ENCODE peak calls at places on chromosomes 12 and 14, in four cellular contexts. One of them, this sample, is unnamed.

GRCh38 chr12:68468036-68468435 is 135.9 kb upstream of the MDM1 start:
- DNase-seq in esophagus muscularis mucosa: no peak
- DNase-seq in lower lobe of right lung: no peak
- DNase-seq in CD8-positive, alpha-beta T cell: no peak
- DNase-seq in this sample: no peak

GRCh38 chr14:35365130-35366047 is 39.2 kb downstream of the NFKBIA start:
- DNase-seq in esophagus muscularis mucosa: peak
- DNase-seq in lower lobe of right lung: peak
- DNase-seq in CD8-positive, alpha-beta T cell: peak
- DNase-seq in this sample: no peak

GRCh38 chr12:111570090-111570961 is 28.8 kb downstream of the ATXN2 start:
- DNase-seq in esophagus muscularis mucosa: no peak
- DNase-seq in lower lobe of right lung: no peak
- DNase-seq in CD8-positive, alpha-beta T cell: no peak
- DNase-seq in this sample: no peak

GRCh38 chr14:76918176-76918750 is 92.1 kb downstream of the LRRC74A start:
- DNase-seq in esophagus muscularis mucosa: peak
- DNase-seq in lower lobe of right lung: peak
- DNase-seq in CD8-positive, alpha-beta T cell: no peak
- DNase-seq in this sample: no peak

GRCh38 chr12:118055144-118055557 is 5.8 kb downstream of the WSB2 start:
- DNase-seq in esophagus muscularis mucosa: no peak
- DNase-seq in lower lobe of right lung: peak
- DNase-seq in CD8-positive, alpha-beta T cell: peak
- DNase-seq in this sample: no peak

GRCh38 chr12:11798856-11799530 is 149.5 kb downstream of the ETV6 start:
- DNase-seq in esophagus muscularis mucosa: no peak
- DNase-seq in lower lobe of right lung: no peak
- DNase-seq in CD8-positive, alpha-beta T cell: no peak
- DNase-seq in this sample: no peak

GRCh38 chr12:38934696-38935095 is 29.3 kb upstream of the CPNE8 start:
- DNase-seq in esophagus muscularis mucosa: no peak
- DNase-seq in lower lobe of right lung: no peak
- DNase-seq in CD8-positive, alpha-beta T cell: no peak
- DNase-seq in this sample: no peak

GRCh38 chr14:101813171-101813759 is 51.8 kb downstream of the PPP2R5C start:
- DNase-seq in esophagus muscularis mucosa: no peak
- DNase-seq in lower lobe of right lung: no peak
- DNase-seq in CD8-positive, alpha-beta T cell: no peak
- DNase-seq in this sample: no peak

GRCh38 chr14:35374273-35374681 is 30.3 kb downstream of the NFKBIA start:
- DNase-seq in esophagus muscularis mucosa: no peak
- DNase-seq in lower lobe of right lung: peak
- DNase-seq in CD8-positive, alpha-beta T cell: no peak
- DNase-seq in this sample: peak

GRCh38 chr12:30829876-30830275 is 75.1 kb upstream of the CAPRIN2 start:
- DNase-seq in esophagus muscularis mucosa: peak
- DNase-seq in lower lobe of right lung: no peak
- DNase-seq in CD8-positive, alpha-beta T cell: no peak
- DNase-seq in this sample: no peak

GRCh38 chr12:123937707-123938600 is 34.7 kb downstream of the CCDC92 start:
- DNase-seq in esophagus muscularis mucosa: no peak
- DNase-seq in lower lobe of right lung: no peak
- DNase-seq in CD8-positive, alpha-beta T cell: peak
- DNase-seq in this sample: no peak

GRCh38 chr12:1117371-1117770 is 126.3 kb downstream of the ERC1 start:
- DNase-seq in esophagus muscularis mucosa: no peak
- DNase-seq in lower lobe of right lung: no peak
- DNase-seq in CD8-positive, alpha-beta T cell: no peak
- DNase-seq in this sample: no peak

GRCh38 chr12:23626791-23627190 is 322.7 kb downstream of the SOX5 start:
- DNase-seq in esophagus muscularis mucosa: no peak
- DNase-seq in lower lobe of right lung: no peak
- DNase-seq in CD8-positive, alpha-beta T cell: no peak
- DNase-seq in this sample: no peak

GRCh38 chr14:20427231-20428009 is 8.5 kb downstream of the KLHL33 start:
- DNase-seq in esophagus muscularis mucosa: no peak
- DNase-seq in lower lobe of right lung: no peak
- DNase-seq in CD8-positive, alpha-beta T cell: no peak
- DNase-seq in this sample: no peak
- H3K4me3 ChIP-seq in esophagus muscularis mucosa: no peak
- H3K4me3 ChIP-seq in lower lobe of right lung: no peak
- H3K4me3 ChIP-seq in CD8-positive, alpha-beta T cell: no peak
- H3K4me3 ChIP-seq in this sample: no peak

GRCh38 chr14:33931439-33931838 is 19.4 kb downstream of the EGLN3 start:
- DNase-seq in esophagus muscularis mucosa: no peak
- DNase-seq in lower lobe of right lung: no peak
- DNase-seq in CD8-positive, alpha-beta T cell: no peak
- DNase-seq in this sample: no peak
- H3K4me3 ChIP-seq in esophagus muscularis mucosa: no peak
- H3K4me3 ChIP-seq in lower lobe of right lung: no peak
- H3K4me3 ChIP-seq in CD8-positive, alpha-beta T cell: no peak
- H3K4me3 ChIP-seq in this sample: no peak

GRCh38 chr14:93030761-93031160 is 85.0 kb downstream of the ITPK1 start:
- DNase-seq in esophagus muscularis mucosa: no peak
- DNase-seq in lower lobe of right lung: no peak
- DNase-seq in CD8-positive, alpha-beta T cell: no peak
- DNase-seq in this sample: no peak

GRCh38 chr14:93029417-93029816 is 86.3 kb downstream of the ITPK1 start:
- DNase-seq in esophagus muscularis mucosa: no peak
- DNase-seq in lower lobe of right lung: no peak
- DNase-seq in CD8-positive, alpha-beta T cell: no peak
- DNase-seq in this sample: no peak

GRCh38 chr14:93029911-93030555 is 85.7 kb downstream of the ITPK1 start:
- DNase-seq in esophagus muscularis mucosa: no peak
- DNase-seq in lower lobe of right lung: no peak
- DNase-seq in CD8-positive, alpha-beta T cell: no peak
- DNase-seq in this sample: no peak

GRCh38 chr14:93028724-93029076 is 87.0 kb downstream of the ITPK1 start:
- DNase-seq in esophagus muscularis mucosa: no peak
- DNase-seq in lower lobe of right lung: no peak
- DNase-seq in CD8-positive, alpha-beta T cell: no peak
- DNase-seq in this sample: no peak

DNA sequence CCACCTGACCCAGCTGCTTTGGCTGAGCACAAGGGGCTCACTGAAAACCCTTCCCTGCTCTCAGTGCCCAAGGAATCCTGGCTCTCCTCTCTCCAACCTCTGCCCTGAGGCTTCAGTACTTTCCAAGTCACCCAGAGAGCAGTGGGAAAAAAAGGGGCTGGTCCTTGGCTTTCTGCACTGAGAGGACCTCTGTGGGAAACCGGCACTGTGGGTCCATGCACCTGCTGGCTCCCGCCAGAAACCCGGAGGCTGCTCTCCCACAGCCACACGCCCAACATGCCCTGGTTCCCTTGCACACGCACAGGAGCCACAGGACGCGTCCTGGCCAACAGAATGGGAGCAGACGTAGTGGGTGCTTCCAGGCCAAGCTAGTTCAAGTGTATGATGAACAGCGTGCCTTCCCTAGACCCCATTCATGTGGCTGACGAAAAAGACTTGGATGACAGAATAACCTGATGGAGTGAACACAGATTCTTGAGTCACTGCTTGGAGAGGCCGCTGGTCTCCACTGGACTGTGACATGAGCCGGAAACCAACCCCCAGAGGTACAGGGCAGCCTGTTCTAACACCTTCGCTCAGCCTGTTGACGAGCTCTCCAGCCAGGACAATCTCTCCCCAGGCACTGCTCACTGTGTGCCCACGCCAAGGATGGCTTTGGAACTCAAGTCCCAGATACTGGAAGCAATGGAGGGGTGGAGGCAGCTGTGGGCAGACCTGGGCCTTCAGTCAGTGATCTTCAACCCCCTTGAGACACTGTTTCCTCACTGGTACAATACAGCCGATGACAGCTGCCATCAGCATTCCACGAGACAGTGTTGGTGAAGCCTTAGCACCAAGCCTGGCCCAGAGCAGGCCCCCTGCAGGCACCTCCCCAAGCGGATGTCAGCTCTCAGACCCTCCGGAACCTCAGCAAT is 87.7 kb downstream of the ITPK1 start:
- DNase-seq in esophagus muscularis mucosa: no peak
- DNase-seq in lower lobe of right lung: no peak
- DNase-seq in CD8-positive, alpha-beta T cell: no peak
- DNase-seq in this sample: no peak
- H3K4me3 ChIP-seq in esophagus muscularis mucosa: no peak
- H3K4me3 ChIP-seq in lower lobe of right lung: no peak
- H3K4me3 ChIP-seq in CD8-positive, alpha-beta T cell: no peak
- H3K4me3 ChIP-seq in this sample: no peak

GRCh38 chr12:114691810-114692557 is 8.0 kb upstream of the TBX3 start:
- DNase-seq in esophagus muscularis mucosa: no peak
- DNase-seq in lower lobe of right lung: no peak
- DNase-seq in CD8-positive, alpha-beta T cell: no peak
- DNase-seq in this sample: no peak
- H3K4me3 ChIP-seq in esophagus muscularis mucosa: peak
- H3K4me3 ChIP-seq in lower lobe of right lung: peak
- H3K4me3 ChIP-seq in CD8-positive, alpha-beta T cell: no peak
- H3K4me3 ChIP-seq in this sample: peak

This sample was measured in vagina.